ENCODE peak calls at places on chromosomes 7 and 10, in eight cellular contexts. Z is uterus, G is astrocyte, Y is tibial artery, B is heart right ventricle, L is transverse colon, F is cardiac muscle cell, C is tibial nerve. O is an unnamed sample.

GRCh38 chr10:89404082-89404481 is 10.3 kb upstream of the IFIT5 start:
- DNase-seq in G (peak; percentile 51), Z (no peak), B (no peak), L (no peak), C (no peak), F (peak; percentile 71), Y (no peak), O (peak; percentile 66)

GRCh38 chr7:21580073-21580521 is 37.3 kb downstream of the DNAH11 start:
- DNase-seq in B (no peak), G (peak; percentile 64), Z (no peak), C (no peak), Y (no peak), L (no peak), F (peak; percentile 42), O (peak; percentile 94)

GRCh38 chr7:29116361-29116760 is 30.0 kb downstream of the CPVL start:
- DNase-seq in F (no peak), Y (no peak), L (no peak), G (no peak), B (no peak), Z (no peak), C (no peak), O (no peak)

GRCh38 chr7:49400891-49401550 is 372.4 kb upstream of the VWC2 start:
- DNase-seq in F (no peak), Z (no peak), L (no peak), Y (no peak), B (no peak), G (peak; percentile 8), C (no peak), O (peak; percentile 17)

GRCh38 chr7:82443801-82444219 is 233 bp upstream of the CACNA2D1 start:
- DNase-seq in B (peak; percentile 88), Y (peak; percentile 85), C (peak; percentile 62), G (peak; percentile 86), L (peak; percentile 67), F (peak; percentile 98), Z (peak; percentile 81), O (peak; percentile 93)

GRCh38 chr7:112665709-112666108 is 124.5 kb downstream of the TMEM168 start:
- DNase-seq in L (peak; percentile 59), Z (no peak), F (peak; percentile 7), C (no peak), B (peak; percentile 6), G (no peak), Y (no peak), O (no peak)

GRCh38 chr7:123770378-123770777 is 21.6 kb upstream of the WASL start:
- DNase-seq in B (no peak), L (no peak), Z (no peak), F (peak; percentile 81), Y (no peak), C (no peak), G (peak; percentile 60), O (peak; percentile 71)

GRCh38 chr10:48291190-48291589 is 15.3 kb upstream of the MAPK8 start:
- DNase-seq in B (no peak), Z (no peak), Y (no peak), C (no peak), L (no peak), G (no peak), F (no peak), O (no peak)

GRCh38 chr7:55438085-55438764 is 73.1 kb downstream of the LANCL2 start:
- DNase-seq in Z (no peak), G (no peak), B (no peak), F (no peak), L (no peak), C (no peak), Y (no peak), O (no peak)

GRCh38 chr10:87761892-87762291 is 56.1 kb downstream of the ATAD1 start:
- DNase-seq in G (peak; percentile 73), Y (no peak), C (no peak), B (no peak), F (peak; percentile 69), L (no peak), Z (no peak), O (peak; percentile 79)

GRCh38 chr10:118953598-118953997 is 75.9 kb upstream of the NANOS1 start:
- DNase-seq in G (no peak), F (no peak), Z (no peak), Y (no peak), B (no peak), C (no peak), L (no peak), O (no peak)

GRCh38 chr7:47743898-47744612 is 162.1 kb upstream of the TNS3 start:
- DNase-seq in C (no peak), Z (no peak), F (peak; percentile 39), L (no peak), G (peak; percentile 30), Y (no peak), B (no peak), O (peak; percentile 50)

GRCh38 chr7:20199015-20199737 is 18.0 kb downstream of the MACC1 start:
- DNase-seq in B (no peak), Z (peak; percentile 43), F (peak; percentile 72), G (peak; percentile 79), Y (peak; percentile 54), C (peak; percentile 31), L (peak; percentile 85), O (peak; percentile 79)

GRCh38 chr7:20200361-20200760 is 16.8 kb downstream of the MACC1 start:
- DNase-seq in C (no peak), B (no peak), F (no peak), G (no peak), L (no peak), Y (no peak), Z (no peak), O (no peak)

GRCh38 chr7:20197125-20197524 is 20.1 kb downstream of the MACC1 start:
- DNase-seq in G (no peak), Z (no peak), F (peak; percentile 15), Y (no peak), L (no peak), B (no peak), C (no peak), O (peak; percentile 48)

GRCh38 chr7:20198295-20198694 is 18.9 kb downstream of the MACC1 start:
- DNase-seq in G (no peak), C (no peak), Z (no peak), F (no peak), Y (no peak), L (no peak), B (no peak), O (no peak)

GRCh38 chr7:20197837-20198236 is 19.3 kb downstream of the MACC1 start:
- DNase-seq in C (no peak), Y (no peak), B (no peak), G (no peak), L (no peak), F (no peak), Z (no peak), O (no peak)
- TF ChIP-seq CTCF in C (no peak), Y (no peak), B (peak; percentile 45), G (peak; percentile 23), L (peak; percentile 25), F (peak; percentile 29), Z (no peak), O (peak; percentile 33)

DNA sequence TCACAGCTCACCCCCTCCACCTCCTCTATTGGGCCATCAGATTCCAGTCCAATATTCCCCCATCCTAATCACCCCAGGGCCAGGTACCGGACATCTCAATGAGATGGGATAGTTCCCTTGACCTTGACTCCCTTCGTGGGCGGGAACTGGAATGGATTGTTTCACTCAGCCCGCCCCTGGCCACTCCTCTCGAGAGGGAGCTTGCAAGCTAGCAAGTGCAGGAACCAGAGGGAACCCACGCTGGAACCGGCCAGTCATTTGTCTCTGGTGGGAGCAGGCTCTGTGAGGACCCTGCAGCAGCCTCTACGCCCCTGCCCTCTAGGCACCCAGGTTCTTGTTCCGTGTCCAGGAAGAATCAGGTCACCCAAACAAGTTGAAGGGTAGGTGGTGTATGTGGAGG is 11.0 kb upstream of the RADIL start:
- DNase-seq in G (no peak), Y (no peak), B (no peak), F (no peak), C (no peak), Z (no peak), L (no peak), O (no peak)
- H3K9me3 ChIP-seq in G (no peaks in the 10 kb centered on the region), Y (no peaks in the 10 kb centered on the region), B (no peaks in the 10 kb centered on the region), F (no peaks in the 10 kb centered on the region), C (no peaks in the 10 kb centered on the region), Z (no peaks in the 10 kb centered on the region), L (no peaks in the 10 kb centered on the region), O (no peaks in the 10 kb centered on the region)

GRCh38 chr7:88109612-88110011 is 110.2 kb downstream of the SRI start:
- DNase-seq in L (no peak), C (no peak), F (no peak), Z (no peak), Y (no peak), G (no peak), B (no peak), O (no peak)
- H3K27ac ChIP-seq in L (no peak overlapping the region), C (no peak overlapping the region), F (no peak overlapping the region), Z (no peak overlapping the region), Y (no peak overlapping the region), G (no peak overlapping the region), B (no peak overlapping the region), O (no peak overlapping the region)

DNA sequence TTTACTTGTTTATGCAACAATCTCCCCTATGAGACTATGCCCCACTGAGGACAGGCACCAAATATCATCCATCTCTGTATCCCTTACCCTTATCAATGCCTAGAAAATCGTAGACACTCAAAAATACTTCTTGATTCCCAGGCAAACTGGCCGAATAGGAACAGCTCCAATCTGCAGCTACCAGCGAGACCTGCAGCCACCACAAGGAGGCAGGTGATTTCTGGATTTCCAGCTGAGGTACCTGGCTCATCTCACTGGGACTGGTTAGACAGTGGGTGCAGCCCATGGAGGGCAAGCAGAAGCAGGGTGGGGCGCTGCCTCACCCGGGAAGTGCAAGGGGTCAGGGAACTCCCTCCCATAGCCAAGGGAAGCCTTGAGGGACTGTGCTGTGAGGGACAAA is 10.8 kb upstream of the PPP1R3C start:
- DNase-seq in G (no peak), F (peak; percentile 21), B (no peak), Z (no peak), Y (no peak), L (no peak), C (no peak), O (no peak)
- TF ChIP-seq CTCF in G (peak; percentile 7), F (peak; percentile 28), B (peak; percentile 20), Z (no peak), Y (peak; percentile 27), L (no peak), C (no peak), O (peak; percentile 34)

GRCh38 chr10:131089861-131090260 is 221.7 kb downstream of the TCERG1L start:
- DNase-seq in C (no peak), G (no peak), F (no peak), L (no peak), Z (no peak), B (no peak), Y (no peak), O (no peak)

GRCh38 chr10:131092416-131092815 is 219.1 kb downstream of the TCERG1L start:
- DNase-seq in F (no peak), L (no peak), Z (no peak), B (no peak), G (no peak), Y (no peak), C (no peak), O (no peak)

GRCh38 chr10:131089150-131089549 is 222.4 kb downstream of the TCERG1L start:
- DNase-seq in F (no peak), B (no peak), L (no peak), Y (no peak), C (no peak), G (no peak), Z (no peak), O (no peak)

GRCh38 chr10:131091682-131092081 is 219.8 kb downstream of the TCERG1L start:
- DNase-seq in L (no peak), Y (no peak), B (no peak), Z (no peak), F (no peak), C (no peak), G (no peak), O (no peak)

GRCh38 chr10:131090761-131091661 is 220.5 kb downstream of the TCERG1L start:
- DNase-seq in G (no peak), L (no peak), Z (no peak), C (no peak), B (no peak), F (no peak), Y (no peak), O (no peak)
- H3K9me3 ChIP-seq in G (peaks cover 5% of the 10 kb centered on the region), L (no peaks in the 10 kb centered on the region), Z (no peaks in the 10 kb centered on the region), C (no peaks in the 10 kb centered on the region), B (no peaks in the 10 kb centered on the region), F (no peaks in the 10 kb centered on the region), Y (no peaks in the 10 kb centered on the region), O (no peaks in the 10 kb centered on the region)